ENCODE peak calls at places on chromosomes 4 and X, in six cellular contexts. Z is transverse colon, N is aorta, C is spleen, U is neuronal stem cell, J is lung. O is an unnamed sample.

GRCh38 chrX:39903343-39903742 is 194.4 kb downstream of the BCOR start:
- DNase-seq in N (no peak), U (no peak), C (no peak), J (no peak), Z (no peak), O (no peak)

GRCh38 chr4:39259571-39260330 is 77.4 kb downstream of the WDR19 start:
- DNase-seq in C (no peak), Z (no peak), J (no peak), N (no peak), U (no peak), O (no peak)

GRCh38 chr4:52014903-52015302 is 5.3 kb downstream of the LRRC66 start:
- DNase-seq in Z (no peak), C (no peak), J (no peak), U (no peak), N (no peak), O (no peak)

GRCh38 chrX:39309018-39309620 is 507.9 kb downstream of the MID1IP1 start:
- DNase-seq in J (no peak), C (no peak), N (no peak), U (no peak), Z (no peak), O (no peak)

GRCh38 chrX:70117738-70118137 is 15.5 kb upstream of the IGBP1 start:
- DNase-seq in N (no peak), C (no peak), U (no peak), Z (no peak), J (no peak), O (no peak)

GRCh38 chr4:183716302-183716701 is 57.2 kb downstream of the TRAPPC11 start:
- DNase-seq in N (no peak), J (no peak), U (no peak), C (no peak), Z (no peak), O (no peak)

GRCh38 chrX:14899607-14900006 is 26.4 kb downstream of the MOSPD2 start:
- DNase-seq in Z (no peak), U (no peak), N (no peak), J (no peak), C (no peak), O (no peak)

GRCh38 chrX:120251471-120252011 is 929 bp downstream of the ZBTB33 start:
- DNase-seq in Z (peak; percentile 33), U (no peak), J (no peak), N (peak; percentile 67), C (peak; percentile 80), O (no peak)

GRCh38 chr4:184649971-184650855 is 675 bp downstream of the PRIMPOL start:
- DNase-seq in J (no peak), Z (peak; percentile 33), N (no peak), C (no peak), U (peak; percentile 11), O (no peak)

GRCh38 chr4:40292313-40292759 is 42.8 kb upstream of the CHRNA9 start:
- DNase-seq in C (no peak), Z (no peak), J (no peak), U (no peak), N (no peak), O (no peak)

GRCh38 chr4:81135501-81135900 is 79.5 kb downstream of the PRKG2 start:
- DNase-seq in Z (no peak), U (no peak), J (no peak), C (no peak), N (no peak), O (no peak)
- H3K4me3 ChIP-seq in Z (no peak overlapping the region), U (no peak overlapping the region), J (no peak overlapping the region), C (no peak overlapping the region), N (no peak overlapping the region), O (no peak overlapping the region)

GRCh38 chrX:41730101-41730500 is 6.1 kb downstream of the GPR82 start:
- DNase-seq in U (no peak), C (no peak), Z (no peak), N (no peak), J (no peak), O (no peak)

GRCh38 chrX:41732260-41732659 is 8.3 kb downstream of the GPR82 start:
- DNase-seq in Z (no peak), J (no peak), U (no peak), C (no peak), N (no peak), O (no peak)

GRCh38 chrX:41734530-41734929 is 10.5 kb downstream of the GPR82 start:
- DNase-seq in N (no peak), J (no peak), U (no peak), C (no peak), Z (no peak), O (no peak)

GRCh38 chrX:41737065-41737464 is 13.1 kb downstream of the GPR82 start:
- DNase-seq in Z (no peak), N (no peak), C (no peak), U (no peak), J (no peak), O (no peak)

GRCh38 chrX:41733939-41734338 is 10.0 kb downstream of the GPR82 start:
- DNase-seq in J (no peak), U (no peak), N (no peak), C (no peak), Z (no peak), O (no peak)
- H3K4me1 ChIP-seq in J (no peaks in the 10 kb centered on the region), U (no peaks in the 10 kb centered on the region), N (no peaks in the 10 kb centered on the region), C (no peaks in the 10 kb centered on the region), Z (no peaks in the 10 kb centered on the region), O (no peaks in the 10 kb centered on the region)

GRCh38 chrX:21837056-21837455 is 2.4 kb upstream of the MBTPS2 start:
- DNase-seq in Z (no peak), C (no peak), J (no peak), U (no peak), N (no peak), O (no peak)

GRCh38 chrX:21840199-21840557 is 761 bp downstream of the MBTPS2 start:
- DNase-seq in J (no peak), N (no peak), U (no peak), Z (no peak), C (no peak), O (no peak)

GRCh38 chrX:21839334-21840198 is at the start of gene MBTPS2:
- DNase-seq in N (peak; percentile 93), J (peak; percentile 81), Z (peak; percentile 85), C (peak; percentile 93), U (peak; percentile 82), O (peak; percentile 67)

GRCh38 chrX:21843179-21843578 is 3.8 kb downstream of the MBTPS2 start:
- DNase-seq in Z (no peak), J (no peak), U (no peak), N (no peak), C (no peak), O (no peak)

GRCh38 chrX:21838937-21839333 is 482 bp upstream of the MBTPS2 start:
- DNase-seq in Z (no peak), C (no peak), U (no peak), N (no peak), J (no peak), O (no peak)
- H3K27ac ChIP-seq in Z (peak overlapping the region; percentile 76), C (peak overlapping the region; percentile 86), U (no peak overlapping the region), N (no peak overlapping the region), J (peak overlapping the region; percentile 85), O (peak overlapping the region; percentile 41)

GRCh38 chrX:123186796-123187195 is 2.7 kb downstream of the GRIA3 start:
- DNase-seq in J (no peak), C (no peak), N (no peak), U (no peak), Z (no peak), O (no peak)

GRCh38 chrX:123184199-123184857 is at the start of gene GRIA3:
- DNase-seq in Z (no peak), J (no peak), U (peak; percentile 17), C (no peak), N (peak; percentile 73), O (no peak)

GRCh38 chrX:123188081-123188480 is 4.0 kb downstream of the GRIA3 start:
- DNase-seq in N (no peak), J (no peak), C (no peak), Z (no peak), U (no peak), O (no peak)

GRCh38 chrX:123184858-123185251 is 777 bp downstream of the GRIA3 start:
- DNase-seq in J (no peak), C (no peak), Z (no peak), N (peak; percentile 81), U (no peak), O (no peak)

GRCh38 chrX:123185714-123186113 is 1.6 kb downstream of the GRIA3 start:
- DNase-seq in J (no peak), C (no peak), Z (no peak), U (no peak), N (no peak), O (no peak)
- H3K4me3 ChIP-seq in J (no peak overlapping the region), C (no peak overlapping the region), Z (no peak overlapping the region), U (peak overlapping the region; percentile 55), N (peak overlapping the region; percentile 51), O (no peak overlapping the region)

DNA sequence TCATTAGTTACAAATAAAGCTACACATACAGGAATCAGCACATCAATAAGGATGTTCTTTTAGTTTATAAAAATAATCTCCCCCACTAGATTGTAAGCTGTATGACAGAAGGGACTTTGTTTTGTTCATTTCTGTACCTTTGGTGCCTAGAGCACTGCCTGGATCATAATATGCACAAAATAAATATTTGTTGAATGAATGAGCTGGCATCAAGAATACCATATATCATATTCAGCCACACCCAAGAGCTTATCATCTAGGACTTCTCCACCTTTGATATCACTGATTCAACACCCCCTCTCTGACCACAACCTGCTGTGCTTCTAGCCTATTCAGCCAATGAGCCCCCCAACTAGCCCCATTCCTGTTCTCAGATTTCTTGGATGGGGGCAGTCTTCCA is 10.6 kb downstream of the SYTL4 start:
- DNase-seq in C (no peak), U (no peak), Z (no peak), N (no peak), J (no peak), O (no peak)
- H3K4me1 ChIP-seq in C (no peaks in the 10 kb centered on the region), U (no peaks in the 10 kb centered on the region), Z (no peaks in the 10 kb centered on the region), N (no peaks in the 10 kb centered on the region), J (no peaks in the 10 kb centered on the region), O (no peaks in the 10 kb centered on the region)

GRCh38 chr4:8240211-8241041 is 29.1 kb upstream of the HTRA3 start:
- DNase-seq in U (no peak), Z (no peak), N (no peak), J (no peak), C (no peak), O (no peak)

GRCh38 chr4:8242782-8243556 is 26.6 kb upstream of the HTRA3 start:
- DNase-seq in J (no peak), Z (no peak), N (no peak), U (no peak), C (no peak), O (no peak)

GRCh38 chr4:8244001-8244757 is 25.4 kb upstream of the HTRA3 start:
- DNase-seq in J (no peak), C (no peak), Z (no peak), U (no peak), N (no peak), O (no peak)

GRCh38 chr4:8241211-8241779 is 28.3 kb upstream of the HTRA3 start:
- DNase-seq in U (no peak), N (no peak), J (no peak), Z (no peak), C (no peak), O (no peak)

GRCh38 chr4:8241895-8242696 is 27.5 kb upstream of the HTRA3 start:
- DNase-seq in U (peak; percentile 88), J (peak; percentile 84), Z (peak; percentile 83), C (peak; percentile 96), N (peak; percentile 96), O (no peak)
- H3K27ac ChIP-seq in U (no peak overlapping the region), J (peak overlapping the region; percentile 21), Z (peak overlapping the region; percentile 33), C (peak overlapping the region; percentile 49), N (no peak overlapping the region), O (no peak overlapping the region)

O was measured in RWPE2.